ENCODE peak calls at places on chromosomes 11 and 22, in six cellular contexts. S, K, H, O, D and Y are unnamed samples.

GRCh38 chr11:28596816-28597215 is 488.6 kb downstream of the METTL15 start:
- DNase-seq in K (no peak), D (no peak), S (no peak), O (no peak), H (no peak), Y (no peak)

GRCh38 chr11:103959279-103959930 is 77.0 kb upstream of the DDI1 start:
- DNase-seq in S (peak), K (no peak), H (peak), O (no peak), D (no peak), Y (no peak)

GRCh38 chr22:17968126-17968525 is 56.2 kb downstream of the MICAL3 start:
- DNase-seq in H (no peak), K (no peak), D (no peak), S (no peak), O (no peak), Y (no peak)

GRCh38 chr22:45842141-45842831 is 134.7 kb downstream of the WNT7B start:
- DNase-seq in D (no peak), O (no peak), S (no peak), K (no peak), H (no peak), Y (no peak)

GRCh38 chr11:6443269-6444003 is 2.6 kb upstream of the HPX start:
- DNase-seq in D (peak), K (peak), H (peak), O (peak), S (no peak), Y (peak)

GRCh38 chr22:27518583-27519437 is 282.7 kb downstream of the MN1 start:
- DNase-seq in O (no peak), D (no peak), S (no peak), H (no peak), K (no peak), Y (no peak)

GRCh38 chr11:14583252-14584105 is 60.1 kb upstream of the PDE3B start:
- DNase-seq in D (no peak), S (no peak), K (no peak), O (no peak), H (no peak), Y (no peak)

GRCh38 chr11:71125150-71125549 is 127.2 kb downstream of the SHANK2 start:
- DNase-seq in K (no peak), O (no peak), S (no peak), D (no peak), H (no peak), Y (no peak)

GRCh38 chr11:57638005-57638760 is 11.5 kb downstream of the YPEL4 start:
- DNase-seq in H (no peak), K (no peak), D (peak), S (no peak), O (no peak), Y (peak)

GRCh38 chr11:8533332-8533731 is 60.7 kb downstream of the STK33 start:
- DNase-seq in K (no peak), H (no peak), O (no peak), D (no peak), S (peak), Y (peak)

GRCh38 chr22:20552913-20553401 is 45.5 kb downstream of the MED15 start:
- DNase-seq in D (no peak), S (no peak), K (no peak), H (no peak), O (no peak), Y (no peak)

GRCh38 chr11:94795799-94796580 is 27.8 kb downstream of the AMOTL1 start:
- DNase-seq in K (no peak), H (no peak), D (no peak), S (no peak), O (no peak), Y (no peak)

GRCh38 chr22:42881298-42881697 is 24.2 kb upstream of the ARFGAP3 start:
- DNase-seq in O (no peak), K (no peak), S (no peak), D (no peak), H (no peak), Y (no peak)

GRCh38 chr11:90805172-90805571 is 582.3 kb upstream of the CHORDC1 start:
- DNase-seq in O (no peak), D (no peak), H (no peak), S (no peak), K (no peak), Y (no peak)

GRCh38 chr11:87820026-87820425 is 355.2 kb downstream of the RAB38 start:
- DNase-seq in S (no peak), D (no peak), K (no peak), O (no peak), H (no peak), Y (no peak)

GRCh38 chr11:65639623-65640482 is 2.0 kb downstream of the SIPA1 start:
- DNase-seq in K (peak), O (peak), D (peak), H (no peak), S (peak), Y (no peak)

GRCh38 chr11:129733384-129733783 is 82.3 kb upstream of the TMEM45B start:
- DNase-seq in S (no peak), K (no peak), H (no peak), O (no peak), D (no peak), Y (no peak)

GRCh38 chr11:8221917-8222316 is 41.8 kb downstream of the LMO1 start:
- DNase-seq in S (no peak), D (no peak), K (no peak), H (no peak), O (no peak), Y (no peak)

GRCh38 chr11:97880209-97880608 is 1140.5 kb upstream of the CNTN5 start:
- DNase-seq in S (no peak), H (peak), D (no peak), O (no peak), K (no peak), Y (no peak)

GRCh38 chr11:94558932-94559331 is 8.2 kb upstream of the PIWIL4 start:
- DNase-seq in H (no peak), O (no peak), K (no peak), S (no peak), D (no peak), Y (no peak)

GRCh38 chr11:25065711-25066110 is 568.9 kb downstream of the LUZP2 start:
- DNase-seq in K (no peak), O (no peak), H (no peak), D (no peak), S (no peak), Y (no peak)

GRCh38 chr22:42360348-42360747 is 71.9 kb downstream of the NFAM1 start:
- DNase-seq in O (no peak), S (no peak), D (no peak), K (no peak), H (no peak), Y (no peak)

GRCh38 chr11:121881806-121882205 is 234.2 kb downstream of the BLID start:
- DNase-seq in S (no peak), O (no peak), H (no peak), D (no peak), K (no peak), Y (no peak)

GRCh38 chr11:121722431-121723256 is 269.9 kb upstream of the SORL1-AS1 start:
- DNase-seq in O (no peak), K (no peak), D (peak), S (no peak), H (no peak), Y (peak)

GRCh38 chr11:27795955-27796861 is 96.0 kb upstream of the BDNF start:
- DNase-seq in O (no peak), K (no peak), D (no peak), S (no peak), H (no peak), Y (peak)

GRCh38 chr11:17596711-17597110 is 49.7 kb downstream of the OTOG start:
- DNase-seq in O (no peak), K (no peak), H (no peak), S (no peak), D (peak), Y (no peak)

GRCh38 chr22:38089474-38089851 is 5.5 kb upstream of the SLC16A8 start:
- DNase-seq in H (no peak), S (no peak), K (no peak), D (no peak), O (no peak), Y (no peak)

GRCh38 chr22:23200896-23201295 is 20.6 kb downstream of the BCR start:
- DNase-seq in S (no peak), D (no peak), K (no peak), O (no peak), H (no peak), Y (no peak)

GRCh38 chr11:67463680-67464410 is 5.2 kb downstream of the TMEM134 start:
- DNase-seq in D (peak), K (peak), H (no peak), O (no peak), S (no peak), Y (peak)

GRCh38 chr11:9047986-9048522 is 43.3 kb downstream of the SCUBE2 start:
- DNase-seq in H (no peak), K (no peak), O (no peak), D (no peak), S (no peak), Y (no peak)

GRCh38 chr22:49513358-49513851 is 314.3 kb downstream of the BRD1 start:
- DNase-seq in K (no peak), O (no peak), S (no peak), D (no peak), H (no peak), Y (peak)

GRCh38 chr22:49517211-49517610 is 310.5 kb downstream of the BRD1 start:
- DNase-seq in S (no peak), D (no peak), K (no peak), H (no peak), O (no peak), Y (peak)

GRCh38 chr22:49514211-49514610 is 313.5 kb downstream of the BRD1 start:
- DNase-seq in S (no peak), D (no peak), O (no peak), H (no peak), K (no peak), Y (peak)

GRCh38 chr22:49514656-49515055 is 313.0 kb downstream of the BRD1 start:
- DNase-seq in H (no peak), D (no peak), O (no peak), K (no peak), S (no peak), Y (peak)

DNA sequence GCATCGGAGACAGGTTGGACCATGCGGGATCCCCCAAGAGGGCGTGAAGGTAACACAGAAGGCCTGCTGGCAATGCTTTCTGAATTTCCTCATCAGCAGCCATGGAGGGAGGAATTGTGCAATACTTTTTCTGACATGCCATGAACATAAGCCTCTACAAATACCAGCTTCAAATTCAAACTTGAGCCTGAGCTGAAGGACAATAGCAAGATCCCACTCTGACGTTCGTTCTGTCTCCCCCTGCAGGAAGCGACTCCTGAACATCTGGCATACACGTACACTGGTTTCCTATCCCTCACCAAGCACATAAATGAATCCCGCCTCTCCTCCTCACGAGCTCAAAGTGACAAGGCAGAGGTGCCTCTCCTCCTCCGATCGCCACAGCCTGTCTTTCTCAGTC is 312.2 kb downstream of the BRD1 start:
- DNase-seq in S (no peak), D (no peak), K (no peak), H (no peak), O (no peak), Y (peak)
- H3K4me3 ChIP-seq in S (no peak), D (no peak), K (no peak), H (no peak), O (no peak), Y (no peak)

GRCh38 chr22:31106651-31107205 is 640 bp downstream of the SELENOM start:
- DNase-seq in K (no peak), H (no peak), S (no peak), O (no peak), D (peak), Y (no peak)
- H3K4me3 ChIP-seq in K (no peak), H (peak), S (peak), O (peak), D (peak), Y (peak)

DNA sequence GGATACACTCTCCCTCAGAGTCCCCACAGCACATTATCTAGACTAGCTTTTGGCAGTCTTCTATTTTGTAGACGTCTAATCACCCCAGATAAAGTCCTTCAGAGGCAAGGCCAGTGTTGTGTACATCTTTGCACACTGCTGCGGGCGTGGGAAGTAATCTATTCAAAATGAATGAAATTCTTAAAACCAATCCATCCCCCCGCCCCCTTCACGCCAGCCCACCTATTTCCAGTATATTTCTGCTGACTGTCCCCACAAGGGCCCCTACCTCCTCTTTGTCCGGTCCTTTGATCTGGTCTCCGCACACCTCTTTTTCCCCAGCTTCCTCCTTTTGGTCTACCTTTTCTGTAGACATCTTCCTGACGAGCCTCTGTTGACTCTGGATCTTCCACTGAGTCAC is 383 bp downstream of the BSCL2 start:
- DNase-seq in D (no peak), K (no peak), O (no peak), S (no peak), H (no peak), Y (no peak)
- H3K4me3 ChIP-seq in D (peak), K (no peak), O (peak), S (no peak), H (peak), Y (peak)

DNA sequence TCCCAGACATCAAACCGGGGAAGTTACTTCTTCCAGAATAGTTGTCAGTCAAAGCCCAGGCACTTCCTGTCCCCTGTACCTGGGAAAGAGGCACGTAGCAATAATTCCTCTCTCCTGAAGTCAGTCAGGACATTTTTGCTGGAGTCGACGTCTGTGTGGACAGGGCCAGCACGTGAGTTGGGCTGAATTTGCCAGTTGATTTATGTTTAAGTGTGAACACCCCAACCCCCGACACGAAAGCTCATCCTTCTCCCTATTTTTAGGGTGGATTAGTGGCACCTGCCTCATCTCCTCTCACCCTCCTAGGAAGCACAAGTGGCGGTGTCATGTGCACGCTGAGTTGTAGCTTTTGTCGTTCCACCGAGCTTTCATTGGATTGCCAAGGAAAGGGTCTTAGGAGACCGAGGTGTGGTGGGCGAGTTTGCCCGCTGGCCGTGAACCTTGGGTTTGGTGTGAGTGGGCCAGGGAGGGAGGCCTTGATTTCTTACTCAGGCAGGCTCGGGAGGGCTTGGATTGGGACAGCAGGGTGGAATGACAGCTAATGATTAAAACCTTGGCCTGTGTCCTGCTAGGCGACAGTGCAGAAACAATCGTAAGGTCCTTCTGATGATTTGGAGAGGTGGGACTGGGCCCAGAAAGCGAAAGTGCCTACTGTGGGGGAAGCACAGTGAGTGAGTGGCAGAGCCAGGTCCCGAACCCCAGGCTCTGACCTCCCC is 87.0 kb upstream of the CRYBB3 start:
- DNase-seq in O (no peak), S (no peak), D (peak), H (no peak), K (no peak), Y (no peak)
- H3K4me3 ChIP-seq in O (no peak), S (no peak), D (no peak), H (no peak), K (no peak), Y (no peak)

DNA sequence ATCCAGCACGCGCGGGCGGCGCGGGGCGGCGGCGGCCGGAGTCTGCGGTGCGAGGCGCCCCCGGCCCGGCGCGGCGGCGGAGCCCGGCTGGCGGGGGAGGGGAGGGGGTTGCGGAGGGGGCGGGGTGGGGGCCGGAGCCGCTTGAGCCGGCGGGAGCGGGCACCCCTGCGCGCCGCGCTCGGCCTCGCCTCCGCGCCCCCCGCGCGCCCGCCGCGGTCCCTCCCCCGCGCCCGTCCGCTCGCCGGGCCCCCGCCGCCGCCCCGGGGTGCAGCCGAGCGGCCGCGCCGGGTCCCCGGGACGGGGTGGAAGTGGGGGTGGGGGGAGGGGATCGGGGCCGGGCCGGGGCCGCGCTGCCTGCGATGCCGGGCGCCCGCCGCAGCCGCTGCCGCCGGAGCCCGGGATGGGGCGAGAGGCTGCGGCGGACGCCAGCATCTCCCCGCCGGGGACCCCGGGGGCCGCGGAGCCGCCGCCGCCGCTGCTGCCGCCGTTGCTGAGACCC is 284 bp downstream of the MGAT3 start:
- DNase-seq in O (no peak), S (no peak), D (no peak), H (no peak), K (no peak), Y (peak)
- H3K4me3 ChIP-seq in O (no peak), S (peak), D (no peak), H (no peak), K (no peak), Y (peak)

GRCh38 chr11:118635642-118636041 is 28.2 kb downstream of the PHLDB1 start:
- DNase-seq in O (no peak), D (no peak), K (no peak), H (no peak), S (no peak), Y (no peak)
- H3K4me3 ChIP-seq in O (no peak), D (no peak), K (no peak), H (no peak), S (no peak), Y (peak)

DNA sequence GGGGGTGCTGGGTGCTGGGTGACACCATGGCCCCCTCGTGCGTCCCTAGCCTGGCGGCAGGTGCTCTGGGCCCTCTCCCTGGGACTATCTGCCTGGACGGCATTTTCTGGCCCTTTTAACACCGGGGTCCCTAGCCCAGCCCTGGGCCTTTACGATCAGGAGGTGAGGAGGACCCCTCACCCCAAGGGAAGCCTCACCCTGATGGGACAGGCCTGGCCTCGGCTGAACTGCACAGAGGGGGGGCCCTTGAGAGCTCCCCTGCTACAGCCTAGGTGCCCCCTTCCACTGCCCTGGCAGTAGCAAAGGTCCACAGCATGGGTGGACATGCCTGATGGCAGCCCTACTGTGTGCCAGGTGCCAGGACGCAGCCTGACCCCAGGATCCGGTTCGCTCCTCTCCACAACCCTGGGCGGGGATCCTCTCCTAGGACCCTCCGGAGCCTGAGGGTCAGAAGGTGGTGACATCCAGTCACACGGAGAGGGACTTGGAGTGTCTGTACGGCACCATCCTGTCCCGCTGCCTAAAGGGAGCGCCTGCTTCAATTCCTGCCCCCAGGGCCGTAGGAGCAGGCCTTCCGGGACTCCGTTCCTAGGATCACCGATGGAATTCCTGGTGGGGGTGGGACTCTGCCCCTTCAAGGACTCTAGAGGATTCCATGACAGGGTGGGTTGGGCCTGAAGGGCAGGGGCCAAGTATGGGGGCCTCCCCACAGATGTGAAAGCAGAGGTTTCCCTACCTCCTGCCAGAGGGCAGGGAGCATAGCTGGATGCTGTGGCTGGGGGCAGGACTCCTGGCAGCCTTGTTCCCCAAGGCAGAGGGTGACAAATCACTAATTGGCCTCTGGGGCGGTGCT is 33.0 kb upstream of the TH start:
- DNase-seq in D (no peak), K (no peak), H (no peak), O (no peak), S (no peak), Y (peak)
- H3K4me3 ChIP-seq in D (no peak), K (no peak), H (no peak), O (no peak), S (no peak), Y (no peak)

GRCh38 chr22:35838849-35839646 is 121.4 kb downstream of the APOL5 start:
- DNase-seq in O (no peak), D (peak), S (no peak), K (no peak), H (no peak), Y (no peak)
- H3K4me3 ChIP-seq in O (no peak), D (peak), S (no peak), K (no peak), H (peak), Y (peak)